ENCODE peak calls at places on chromosomes 5 and 9, in four cellular contexts. One of them, this sample, is unnamed.

GRCh38 chr5:112419596-112420110 is 576 bp upstream of the EPB41L4A start:
- DNase-seq in cardiac muscle cell: peak; percentile 74
- DNase-seq in thoracic aorta: no peak
- DNase-seq in spleen: peak; percentile 86
- DNase-seq in this sample: peak; percentile 72

GRCh38 chr9:91040371-91041215 is 239.0 kb downstream of the SYK start:
- DNase-seq in cardiac muscle cell: no peak
- DNase-seq in thoracic aorta: no peak
- DNase-seq in spleen: no peak
- DNase-seq in this sample: no peak

GRCh38 chr5:53095931-53096525 is 13.5 kb downstream of the MOCS2 start:
- DNase-seq in cardiac muscle cell: peak; percentile 55
- DNase-seq in thoracic aorta: peak; percentile 9
- DNase-seq in spleen: no peak
- DNase-seq in this sample: peak; percentile 72

GRCh38 chr5:174187481-174187880 is 142.0 kb downstream of the NSG2 start:
- DNase-seq in cardiac muscle cell: no peak
- DNase-seq in thoracic aorta: no peak
- DNase-seq in spleen: no peak
- DNase-seq in this sample: peak; percentile 16

GRCh38 chr5:135565691-135566421 is 12.9 kb downstream of the CXCL14 start:
- DNase-seq in cardiac muscle cell: peak; percentile 64
- DNase-seq in thoracic aorta: peak; percentile 16
- DNase-seq in spleen: peak; percentile 89
- DNase-seq in this sample: peak; percentile 76

GRCh38 chr9:121684381-121685145 is 33.1 kb downstream of the DAB2IP start:
- DNase-seq in cardiac muscle cell: peak; percentile 30
- DNase-seq in thoracic aorta: no peak
- DNase-seq in spleen: peak; percentile 78
- DNase-seq in this sample: no peak

GRCh38 chr5:151873701-151874100 is 51.0 kb downstream of the GLRA1 start:
- DNase-seq in cardiac muscle cell: no peak
- DNase-seq in thoracic aorta: no peak
- DNase-seq in spleen: no peak
- DNase-seq in this sample: no peak

GRCh38 chr9:75914002-75914401 is 23.5 kb downstream of the PCSK5 start:
- DNase-seq in cardiac muscle cell: no peak
- DNase-seq in thoracic aorta: no peak
- DNase-seq in spleen: no peak
- DNase-seq in this sample: no peak

GRCh38 chr5:157857821-157858526 is 971 bp downstream of the CLINT1 start:
- DNase-seq in cardiac muscle cell: peak; percentile 11
- DNase-seq in thoracic aorta: no peak
- DNase-seq in spleen: no peak
- DNase-seq in this sample: no peak

GRCh38 chr5:141681695-141682641 is at the start of gene ARAP3:
- DNase-seq in cardiac muscle cell: peak; percentile 71
- DNase-seq in thoracic aorta: peak; percentile 65
- DNase-seq in spleen: peak; percentile 96
- DNase-seq in this sample: peak; percentile 93

GRCh38 chr5:179836225-179837019 is 15.7 kb downstream of the SQSTM1 start:
- DNase-seq in cardiac muscle cell: no peak
- DNase-seq in thoracic aorta: no peak
- DNase-seq in spleen: peak; percentile 81
- DNase-seq in this sample: no peak

DNA sequence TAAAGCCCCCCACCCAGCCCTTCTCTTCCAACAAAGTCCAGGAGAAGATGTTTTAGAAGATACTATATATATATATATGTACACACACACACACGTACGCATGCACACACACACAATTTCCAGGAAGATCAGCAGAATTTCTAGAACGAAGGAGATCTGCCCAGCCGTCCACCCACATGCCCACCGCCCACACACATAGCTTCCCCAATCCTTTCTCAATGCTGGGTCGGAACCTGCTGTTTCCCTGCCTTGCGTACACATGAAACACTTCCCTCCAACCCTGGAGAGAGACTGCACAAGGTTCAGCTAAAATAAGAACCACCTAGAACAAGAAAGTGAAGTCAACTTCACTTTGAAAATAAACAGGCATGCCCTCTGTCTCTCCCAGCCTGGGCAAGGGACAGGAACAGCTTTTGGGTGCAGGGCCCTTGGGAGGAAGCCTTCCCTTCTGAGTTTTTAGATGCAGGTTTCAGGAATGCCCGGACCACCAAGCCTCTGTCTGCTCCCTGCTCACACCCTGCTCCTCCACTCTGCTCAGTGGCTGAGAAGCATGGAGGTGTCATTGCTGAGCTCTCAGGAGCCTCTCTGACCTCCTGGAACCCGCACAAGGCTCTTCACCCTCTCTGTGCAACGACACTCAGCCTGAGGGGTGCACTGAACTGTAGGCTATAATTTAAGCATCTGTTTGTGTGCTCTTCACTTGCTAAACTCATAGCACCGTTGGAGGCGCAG is 149.4 kb downstream of the C5orf15 start:
- DNase-seq in cardiac muscle cell: no peak
- DNase-seq in thoracic aorta: no peak
- DNase-seq in spleen: no peak
- DNase-seq in this sample: peak; percentile 33
- H3K27me3 ChIP-seq in cardiac muscle cell: no peaks in the 10 kb centered on the region
- H3K27me3 ChIP-seq in thoracic aorta: no peaks in the 10 kb centered on the region
- H3K27me3 ChIP-seq in spleen: peaks cover 8% of the 10 kb centered on the region
- H3K27me3 ChIP-seq in this sample: no peaks in the 10 kb centered on the region

GRCh38 chr5:134427540-134428041 is 15.9 kb upstream of the CDKN2AIPNL start:
- DNase-seq in cardiac muscle cell: no peak
- DNase-seq in thoracic aorta: no peak
- DNase-seq in spleen: peak; percentile 8
- DNase-seq in this sample: no peak
- H3K4me3 ChIP-seq in cardiac muscle cell: no peak overlapping the region
- H3K4me3 ChIP-seq in thoracic aorta: no peak overlapping the region
- H3K4me3 ChIP-seq in spleen: no peak overlapping the region
- H3K4me3 ChIP-seq in this sample: no peak overlapping the region

DNA sequence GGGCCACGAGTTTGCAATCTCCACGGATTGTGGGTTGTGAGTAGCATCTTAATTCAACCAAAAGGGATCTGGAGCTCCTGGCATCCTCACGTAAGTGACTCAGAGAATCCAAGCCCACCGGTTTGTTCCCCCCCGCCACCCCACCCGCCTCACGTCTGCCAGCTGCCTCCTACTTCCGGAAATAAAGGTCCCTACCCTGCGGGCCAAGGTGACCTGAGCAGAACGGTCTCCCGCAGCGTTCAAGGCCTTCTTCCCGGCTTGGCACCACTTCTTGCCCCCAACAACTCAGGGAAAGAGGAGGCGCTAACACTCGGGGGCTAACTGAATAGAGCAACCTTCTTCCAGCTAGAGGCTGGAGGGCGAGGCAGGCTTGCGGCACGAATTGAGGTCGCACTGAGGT is 8.8 kb upstream of the GPRIN1 start:
- DNase-seq in cardiac muscle cell: no peak
- DNase-seq in thoracic aorta: no peak
- DNase-seq in spleen: no peak
- DNase-seq in this sample: no peak
- H3K27me3 ChIP-seq in cardiac muscle cell: peaks cover 20% of the 10 kb centered on the region
- H3K27me3 ChIP-seq in thoracic aorta: peaks cover 9% of the 10 kb centered on the region
- H3K27me3 ChIP-seq in spleen: peaks cover 73% of the 10 kb centered on the region
- H3K27me3 ChIP-seq in this sample: peaks cover 90% of the 10 kb centered on the region

GRCh38 chr9:88280816-88281382 is 107.3 kb upstream of the SPIN1 start:
- DNase-seq in cardiac muscle cell: no peak
- DNase-seq in thoracic aorta: no peak
- DNase-seq in spleen: no peak
- DNase-seq in this sample: no peak
- H3K4me3 ChIP-seq in cardiac muscle cell: no peak overlapping the region
- H3K4me3 ChIP-seq in thoracic aorta: no peak overlapping the region
- H3K4me3 ChIP-seq in spleen: no peak overlapping the region
- H3K4me3 ChIP-seq in this sample: no peak overlapping the region

DNA sequence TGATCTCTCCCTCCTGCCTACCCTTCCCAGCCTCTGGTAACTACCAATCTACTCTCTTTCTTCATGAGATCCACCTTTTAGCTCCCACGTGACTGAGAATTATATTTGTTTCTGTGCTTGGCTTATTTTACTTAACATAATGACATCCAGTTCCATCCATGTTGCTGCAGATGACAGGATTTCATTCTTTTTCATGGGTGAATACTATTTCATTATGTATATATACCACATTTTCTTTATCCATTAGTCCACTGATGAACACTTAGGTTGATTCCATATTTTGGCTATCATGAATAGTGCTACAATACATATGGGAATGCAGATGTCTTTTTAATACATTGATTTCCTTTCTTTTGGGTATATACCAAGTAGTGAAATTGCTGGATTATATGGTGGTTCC is 35.5 kb upstream of the ZNF366 start:
- DNase-seq in cardiac muscle cell: no peak
- DNase-seq in thoracic aorta: no peak
- DNase-seq in spleen: no peak
- DNase-seq in this sample: no peak
- H3K27me3 ChIP-seq in cardiac muscle cell: no peaks in the 10 kb centered on the region
- H3K27me3 ChIP-seq in thoracic aorta: no peaks in the 10 kb centered on the region
- H3K27me3 ChIP-seq in spleen: no peaks in the 10 kb centered on the region
- H3K27me3 ChIP-seq in this sample: no peaks in the 10 kb centered on the region

GRCh38 chr9:137225701-137226331 is 842 bp downstream of the CYSRT1 start:
- DNase-seq in cardiac muscle cell: no peak
- DNase-seq in thoracic aorta: no peak
- DNase-seq in spleen: no peak
- DNase-seq in this sample: no peak
- H3K4me3 ChIP-seq in cardiac muscle cell: no peak overlapping the region
- H3K4me3 ChIP-seq in thoracic aorta: no peak overlapping the region
- H3K4me3 ChIP-seq in spleen: no peak overlapping the region
- H3K4me3 ChIP-seq in this sample: no peak overlapping the region

GRCh38 chr5:39801306-39801705 is 376.5 kb upstream of the DAB2 start:
- DNase-seq in cardiac muscle cell: no peak
- DNase-seq in thoracic aorta: no peak
- DNase-seq in spleen: no peak
- DNase-seq in this sample: no peak

GRCh38 chr5:39794511-39794910 is 369.7 kb upstream of the DAB2 start:
- DNase-seq in cardiac muscle cell: no peak
- DNase-seq in thoracic aorta: no peak
- DNase-seq in spleen: no peak
- DNase-seq in this sample: no peak

DNA sequence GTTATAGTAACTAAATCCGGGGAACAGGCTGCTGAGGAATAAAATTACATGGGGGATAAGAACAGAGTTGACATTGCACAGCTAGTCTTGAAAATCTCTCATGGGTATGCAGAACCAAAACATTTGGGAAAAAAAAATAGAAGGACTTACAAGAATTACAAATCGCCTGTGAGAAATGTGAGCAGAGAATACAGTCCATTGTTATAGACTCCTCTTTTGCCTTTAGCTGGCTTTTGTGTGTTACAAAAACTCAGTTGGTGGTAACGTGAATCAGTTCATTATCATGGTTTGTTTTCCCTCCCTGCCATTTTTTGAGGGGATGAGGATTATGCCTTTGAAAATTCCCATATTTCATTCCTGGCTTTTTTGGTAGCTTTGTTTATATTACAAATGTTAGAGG is 375.4 kb upstream of the DAB2 start:
- DNase-seq in cardiac muscle cell: no peak
- DNase-seq in thoracic aorta: no peak
- DNase-seq in spleen: no peak
- DNase-seq in this sample: no peak
- H3K27me3 ChIP-seq in cardiac muscle cell: no peaks in the 10 kb centered on the region
- H3K27me3 ChIP-seq in thoracic aorta: no peaks in the 10 kb centered on the region
- H3K27me3 ChIP-seq in spleen: no peaks in the 10 kb centered on the region
- H3K27me3 ChIP-seq in this sample: no peaks in the 10 kb centered on the region

GRCh38 chr5:178155065-178155464 is 1.4 kb upstream of the NHP2 start:
- DNase-seq in cardiac muscle cell: no peak
- DNase-seq in thoracic aorta: no peak
- DNase-seq in spleen: no peak
- DNase-seq in this sample: no peak
- H3K4me3 ChIP-seq in cardiac muscle cell: no peak overlapping the region
- H3K4me3 ChIP-seq in thoracic aorta: no peak overlapping the region
- H3K4me3 ChIP-seq in spleen: no peak overlapping the region
- H3K4me3 ChIP-seq in this sample: no peak overlapping the region

GRCh38 chr9:131625388-131625787 is 80.1 kb downstream of the PRRT1B start:
- DNase-seq in cardiac muscle cell: no peak
- DNase-seq in thoracic aorta: no peak
- DNase-seq in spleen: peak; percentile 27
- DNase-seq in this sample: no peak

GRCh38 chr9:131625848-131626670 is 80.7 kb downstream of the PRRT1B start:
- DNase-seq in cardiac muscle cell: no peak
- DNase-seq in thoracic aorta: no peak
- DNase-seq in spleen: peak; percentile 72
- DNase-seq in this sample: no peak

GRCh38 chr9:131627846-131628820 is 82.8 kb downstream of the PRRT1B start:
- DNase-seq in cardiac muscle cell: no peak
- DNase-seq in thoracic aorta: no peak
- DNase-seq in spleen: peak; percentile 88
- DNase-seq in this sample: no peak

GRCh38 chr9:131628821-131629197 is 83.5 kb downstream of the PRRT1B start:
- DNase-seq in cardiac muscle cell: no peak
- DNase-seq in thoracic aorta: no peak
- DNase-seq in spleen: no peak
- DNase-seq in this sample: no peak

DNA sequence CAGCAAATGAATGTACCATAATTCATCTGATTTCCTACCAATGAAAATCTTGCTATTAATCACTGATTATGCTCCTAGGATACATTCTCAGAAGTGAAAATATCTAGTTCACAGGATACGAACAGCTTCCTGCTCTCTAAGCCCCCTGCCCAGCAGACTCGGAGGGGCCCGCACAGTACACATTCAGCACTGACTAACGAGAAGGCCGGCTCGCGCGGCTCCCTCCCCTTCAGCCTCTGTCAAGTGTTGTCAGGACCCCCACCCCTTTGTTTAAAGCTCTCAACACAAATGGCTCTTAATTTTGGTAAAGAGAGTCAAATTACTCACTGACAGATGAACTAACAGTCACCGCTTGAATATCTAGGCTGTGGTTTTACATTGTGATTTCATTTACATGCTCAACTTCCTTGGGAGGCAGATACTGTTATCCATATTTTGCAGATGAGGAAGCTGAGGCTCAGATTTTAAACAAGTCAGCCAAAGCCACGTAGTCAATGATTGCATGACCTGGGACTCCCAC is 82.1 kb downstream of the PRRT1B start:
- DNase-seq in cardiac muscle cell: no peak
- DNase-seq in thoracic aorta: no peak
- DNase-seq in spleen: peak; percentile 72
- DNase-seq in this sample: no peak
- H3K27me3 ChIP-seq in cardiac muscle cell: no peaks in the 10 kb centered on the region
- H3K27me3 ChIP-seq in thoracic aorta: no peaks in the 10 kb centered on the region
- H3K27me3 ChIP-seq in spleen: no peaks in the 10 kb centered on the region
- H3K27me3 ChIP-seq in this sample: no peaks in the 10 kb centered on the region

This sample was measured in tibial artery.